ENCODE peak calls at places on chromosome 20, in five cellular contexts. T is lower lobe of right lung, S is fibroblast of lung, O is right atrium auricular region, E is hepatocyte. L is an unnamed sample.
A peak's percentile ranks its signal among the peaks of the same experiment; 100 is the strongest.

GRCh38 chr20:18077157-18077556 is 19.4 kb upstream of the OVOL2 start:
- DNase-seq in T (no peak), S (no peak), O (no peak), E (no peak), L (no peak)

GRCh38 chr20:38937978-38938473 is 11.8 kb downstream of the FAM83D start:
- DNase-seq in T (no peak), S (no peak), O (no peak), E (no peak), L (no peak)

GRCh38 chr20:12207875-12208274 is 290.2 kb downstream of the BTBD3 start:
- DNase-seq in T (no peak), S (peak; percentile 18), O (no peak), E (peak; percentile 31), L (no peak)

GRCh38 chr20:58179432-58180099 is 48.9 kb downstream of the ANKRD60 start:
- DNase-seq in T (peak; percentile 69), S (peak; percentile 11), O (peak; percentile 66), E (peak; percentile 77), L (peak; percentile 91)

GRCh38 chr20:16747291-16747811 is 807 bp upstream of the OTOR start:
- DNase-seq in T (no peak), S (no peak), O (no peak), E (peak; percentile 19), L (no peak)

GRCh38 chr20:58645277-58645968 is 5.7 kb upstream of the STX16 start:
- DNase-seq in T (no peak), S (peak; percentile 91), O (no peak), E (no peak), L (no peak)

GRCh38 chr20:34579936-34580587 is 21.5 kb downstream of the MAP1LC3A start:
- DNase-seq in T (no peak), S (peak; percentile 52), O (no peak), E (no peak), L (no peak)

GRCh38 chr20:58697867-58698703 is 5.5 kb downstream of the NPEPL1 start:
- DNase-seq in T (no peak), S (no peak), O (no peak), E (no peak), L (peak; percentile 60)

GRCh38 chr20:56001890-56002289 is 3.4 kb downstream of the CBLN4 start:
- DNase-seq in T (no peak), S (no peak), O (no peak), E (no peak), L (no peak)
- H3K9me3 ChIP-seq in T (no peaks in the 10 kb centered on the region), S (no peaks in the 10 kb centered on the region), O (no peaks in the 10 kb centered on the region), E (no peaks in the 10 kb centered on the region), L (no peaks in the 10 kb centered on the region)

DNA sequence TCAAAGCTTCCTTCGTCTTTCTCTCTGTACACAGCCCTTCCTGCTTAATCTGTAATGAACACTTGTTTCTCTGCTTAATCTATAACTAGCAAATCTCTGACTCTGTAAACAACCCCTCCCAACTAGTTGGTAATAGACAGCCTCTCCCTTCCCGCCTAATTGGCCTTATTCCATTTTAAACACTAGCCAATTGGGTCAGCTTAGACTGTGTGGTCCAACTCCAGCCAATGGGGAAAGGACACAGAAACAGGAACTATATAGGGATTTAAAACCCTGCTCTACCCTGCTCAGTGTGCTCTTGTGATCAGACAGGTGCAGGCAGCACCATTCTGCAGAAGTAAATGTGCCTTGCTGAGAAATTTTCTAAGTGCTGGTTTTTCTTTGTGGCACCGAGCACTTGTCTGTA is 18.5 kb downstream of the CHD6 start:
- DNase-seq in T (no peak), S (peak; percentile 6), O (no peak), E (peak; percentile 62), L (no peak)
- H3K9me3 ChIP-seq in T (peaks cover 54% of the 10 kb centered on the region), S (no peaks in the 10 kb centered on the region), O (peaks cover 16% of the 10 kb centered on the region), E (no peaks in the 10 kb centered on the region), L (peaks cover 55% of the 10 kb centered on the region)

DNA sequence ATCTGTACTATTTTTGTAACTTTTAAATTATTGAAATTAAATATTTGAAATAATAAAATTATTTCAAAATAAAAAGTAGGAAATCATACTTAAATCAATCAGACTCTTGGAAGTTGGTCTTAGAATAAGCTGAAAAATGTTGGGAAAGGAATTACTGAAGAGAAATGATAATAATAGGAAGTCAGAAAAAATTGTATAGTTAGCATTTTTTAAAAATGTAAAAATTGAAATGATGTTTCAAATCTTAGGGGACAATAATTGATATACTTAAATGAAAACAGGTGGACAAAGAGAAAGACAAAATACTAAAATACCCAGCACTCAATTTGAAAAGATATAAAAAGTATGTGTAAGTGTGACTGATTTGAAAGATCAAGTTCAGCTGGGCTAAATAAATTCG is 186.1 kb downstream of the BMP2 start:
- DNase-seq in T (no peak), S (no peak), O (no peak), E (no peak), L (no peak)
- H3K9me3 ChIP-seq in T (peaks cover 4% of the 10 kb centered on the region), S (no peaks in the 10 kb centered on the region), O (no peaks in the 10 kb centered on the region), E (no peaks in the 10 kb centered on the region), L (peaks cover 38% of the 10 kb centered on the region)

DNA sequence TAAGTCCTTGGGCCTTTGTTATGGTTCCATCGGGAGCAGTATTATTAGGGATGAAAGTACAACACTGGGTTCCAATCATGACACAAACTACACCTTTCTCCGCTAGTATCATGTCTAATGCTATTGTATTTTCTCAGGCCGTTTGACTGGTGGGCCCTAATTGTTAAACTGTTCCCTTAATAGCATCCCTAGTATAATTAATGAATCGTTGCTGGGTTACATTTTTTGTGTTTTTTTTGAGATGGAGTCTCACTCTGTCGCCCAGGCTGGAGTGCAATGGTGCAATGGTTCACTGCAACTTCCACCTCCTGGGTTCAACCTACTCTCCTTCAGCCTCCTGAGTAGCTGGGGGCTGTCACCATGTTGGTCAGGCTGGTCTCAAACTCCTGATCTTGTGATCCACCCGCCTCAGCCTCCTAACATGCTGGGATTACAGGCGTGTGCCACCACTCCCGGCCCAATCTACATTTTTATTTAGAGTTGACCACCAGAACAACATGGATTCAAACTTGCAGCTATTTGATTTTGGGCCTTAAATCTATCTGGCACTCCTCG is 4.1 kb upstream of the ZNFX1 start:
- DNase-seq in T (no peak), S (no peak), O (no peak), E (no peak), L (no peak)
- H3K9me3 ChIP-seq in T (peaks cover 44% of the 10 kb centered on the region), S (peaks cover 16% of the 10 kb centered on the region), O (peaks cover 5% of the 10 kb centered on the region), E (no peaks in the 10 kb centered on the region), L (peaks cover 73% of the 10 kb centered on the region)

DNA sequence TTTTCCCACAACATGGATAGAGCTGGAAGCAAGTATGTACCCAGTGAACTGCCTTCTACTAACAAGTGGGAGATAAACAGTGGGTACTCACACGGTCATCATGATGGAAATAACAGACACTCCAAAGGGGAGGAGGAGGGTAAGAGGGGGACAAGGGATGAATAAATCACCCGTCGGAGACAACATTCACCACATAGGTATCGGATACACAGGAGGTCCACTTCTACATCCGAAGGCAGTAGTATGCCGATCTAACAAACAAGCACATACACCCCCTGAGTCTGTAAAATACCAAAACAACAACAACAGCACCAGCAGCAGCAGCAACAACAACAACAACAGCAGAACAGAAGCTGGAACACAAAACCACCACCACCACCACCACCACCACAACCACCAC is 1943.2 kb upstream of the DEFB115 start:
- DNase-seq in T (no peak), S (no peak), O (no peak), E (no peak), L (no peak)
- H3K9me3 ChIP-seq in T (no peaks in the 10 kb centered on the region), S (no peaks in the 10 kb centered on the region), O (no peaks in the 10 kb centered on the region), E (no peaks in the 10 kb centered on the region), L (peaks cover 3% of the 10 kb centered on the region)

GRCh38 chr20:31368301-31368700 is at the start of gene DEFB118:
- DNase-seq in T (no peak), S (no peak), O (no peak), E (no peak), L (no peak)

DNA sequence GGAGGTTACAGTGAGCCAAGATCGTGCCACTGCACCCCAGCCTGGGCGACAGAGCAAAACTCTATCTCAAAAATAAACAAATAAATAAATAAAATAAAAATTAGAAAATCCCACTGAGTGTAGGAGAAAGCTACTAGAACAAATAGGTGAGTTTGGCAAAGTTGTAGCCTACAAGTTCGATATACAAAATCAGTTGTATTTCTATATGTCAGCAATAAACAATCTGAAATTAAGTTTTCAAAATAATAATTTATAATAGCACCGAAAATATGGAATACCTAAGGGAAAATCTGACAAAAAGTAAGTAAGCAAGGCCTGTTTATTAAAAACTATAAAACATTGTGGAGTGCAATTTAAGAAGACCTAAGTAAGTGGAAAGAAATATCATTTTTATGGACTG is 5.1 kb upstream of the DEFB118 start:
- DNase-seq in T (no peak), S (no peak), O (no peak), E (no peak), L (no peak)
- H3K9me3 ChIP-seq in T (no peaks in the 10 kb centered on the region), S (no peaks in the 10 kb centered on the region), O (no peaks in the 10 kb centered on the region), E (no peaks in the 10 kb centered on the region), L (no peaks in the 10 kb centered on the region)

GRCh38 chr20:63427206-63427605 is 45.2 kb downstream of the KCNQ2 start:
- DNase-seq in T (no peak), S (no peak), O (no peak), E (no peak), L (no peak)

GRCh38 chr20:63430891-63431290 is 41.6 kb downstream of the KCNQ2 start:
- DNase-seq in T (no peak), S (no peak), O (no peak), E (no peak), L (no peak)

GRCh38 chr20:63427724-63428330 is 44.6 kb downstream of the KCNQ2 start:
- DNase-seq in T (no peak), S (no peak), O (no peak), E (no peak), L (no peak)

GRCh38 chr20:63429992-63430391 is 42.5 kb downstream of the KCNQ2 start:
- DNase-seq in T (no peak), S (no peak), O (no peak), E (no peak), L (no peak)

GRCh38 chr20:63428906-63429575 is 43.4 kb downstream of the KCNQ2 start:
- DNase-seq in T (no peak), S (no peak), O (no peak), E (no peak), L (no peak)
- H3K9me3 ChIP-seq in T (no peaks in the 10 kb centered on the region), S (no peaks in the 10 kb centered on the region), O (no peaks in the 10 kb centered on the region), E (no peaks in the 10 kb centered on the region), L (no peaks in the 10 kb centered on the region)